ENCODE peak calls at places on chromosomes 7 and 10, in seven cellular contexts. G, X, T, W, F, S and V are unnamed samples.

GRCh38 chr7:22127835-22128527 is 182.3 kb upstream of the CDCA7L start:
- DNase-seq in S (no peak), X (no peak), G (no peak), W (no peak), F (no peak), T (no peak), V (no peak)

GRCh38 chr10:5107860-5108526 is 13.8 kb downstream of the AKR1C3 start:
- DNase-seq in W (no peak), T (no peak), X (no peak), G (no peak), F (no peak), S (no peak), V (no peak)

GRCh38 chr10:116715839-116716377 is 26.5 kb downstream of the HSPA12A start:
- DNase-seq in S (no peak), X (no peak), G (no peak), F (no peak), T (no peak), W (no peak), V (no peak)

GRCh38 chr7:45869426-45869825 is 3.5 kb downstream of the CCDC201 start:
- DNase-seq in X (peak), S (no peak), F (peak), T (no peak), W (no peak), G (peak), V (no peak)

GRCh38 chr7:99551329-99551728 is 585 bp downstream of the FAM200A start:
- DNase-seq in W (no peak), S (no peak), F (no peak), G (no peak), X (no peak), T (no peak), V (no peak)

GRCh38 chr10:1048349-1048731 is 579 bp downstream of the IDI1 start:
- DNase-seq in G (peak), F (peak), W (no peak), S (no peak), T (no peak), X (peak), V (no peak)

GRCh38 chr7:116219288-116219687 is 8.9 kb downstream of the TES start:
- DNase-seq in S (no peak), X (no peak), W (no peak), F (no peak), G (no peak), T (no peak), V (no peak)

GRCh38 chr7:103388469-103389140 is 41.2 kb downstream of the PSMC2 start:
- DNase-seq in T (no peak), F (no peak), X (no peak), G (no peak), W (no peak), S (no peak), V (no peak)

GRCh38 chr10:130423455-130424305 is 287.5 kb downstream of the GLRX3 start:
- DNase-seq in X (no peak), S (no peak), T (no peak), F (no peak), G (no peak), W (no peak), V (no peak)

GRCh38 chr10:100081075-100082001 is at the start of gene CPN1:
- DNase-seq in T (no peak), X (no peak), G (no peak), F (no peak), W (no peak), S (no peak), V (no peak)

GRCh38 chr10:58836991-58837390 is 324.3 kb downstream of the BICC1 start:
- DNase-seq in G (no peak), S (no peak), X (no peak), T (no peak), F (no peak), W (no peak), V (no peak)

GRCh38 chr10:43234471-43235041 is 32.3 kb downstream of the RASGEF1A start:
- DNase-seq in G (no peak), S (no peak), X (no peak), T (peak), F (no peak), W (no peak), V (no peak)

GRCh38 chr10:74194545-74194944 is 43.5 kb downstream of the ADK start:
- DNase-seq in F (no peak), T (no peak), W (no peak), X (no peak), S (no peak), G (peak), V (no peak)

GRCh38 chr10:102776779-102777417 is 33.1 kb downstream of the WBP1L start:
- DNase-seq in W (peak), G (no peak), F (peak), T (peak), X (peak), S (no peak), V (peak)

GRCh38 chr7:74272305-74273038 is 16.7 kb upstream of the CLIP2 start:
- DNase-seq in F (peak), T (peak), W (no peak), S (no peak), X (peak), G (peak), V (no peak)

GRCh38 chr7:77684030-77684429 is 12.2 kb upstream of the RSBN1L start:
- DNase-seq in S (no peak), T (peak), F (peak), X (no peak), G (no peak), W (peak), V (no peak)

GRCh38 chr7:66296555-66296954 is 91.4 kb downstream of the TPST1 start:
- DNase-seq in W (no peak), T (no peak), F (no peak), S (no peak), X (no peak), G (no peak), V (no peak)

GRCh38 chr7:29924006-29924405 is 65.6 kb downstream of the SCRN1 start:
- DNase-seq in X (no peak), F (no peak), S (no peak), W (no peak), G (no peak), T (no peak), V (no peak)

GRCh38 chr7:134320201-134320600 is 3.5 kb upstream of the SLC35B4 start:
- DNase-seq in G (peak), F (peak), X (no peak), T (no peak), S (no peak), W (no peak), V (no peak)

GRCh38 chr7:7746419-7746818 is 28.0 kb upstream of the RPA3 start:
- DNase-seq in G (no peak), W (no peak), S (no peak), F (no peak), X (no peak), T (no peak), V (no peak)

GRCh38 chr7:157760004-157760730 is 423.4 kb downstream of the DNAJB6 start:
- DNase-seq in F (no peak), X (peak), G (no peak), W (no peak), T (peak), S (peak), V (no peak)

GRCh38 chr10:75417522-75417927 is 13.9 kb upstream of the LRMDA start:
- DNase-seq in X (no peak), G (peak), F (no peak), S (no peak), W (no peak), T (peak), V (no peak)

GRCh38 chr10:124686707-124687376 is 57.3 kb downstream of the FAM53B start:
- DNase-seq in G (no peak), T (no peak), S (no peak), X (no peak), W (no peak), F (no peak), V (no peak)

GRCh38 chr7:95596183-95597135 is at the start of gene PDK4:
- DNase-seq in T (peak), G (peak), W (peak), F (peak), S (peak), X (peak), V (no peak)

GRCh38 chr7:137904826-137905225 is 58.1 kb upstream of the DGKI start:
- DNase-seq in S (no peak), X (no peak), T (no peak), F (no peak), G (no peak), W (no peak), V (no peak)

GRCh38 chr10:44306147-44306710 is 78.7 kb downstream of the CXCL12 start:
- DNase-seq in F (peak), S (no peak), T (no peak), W (no peak), G (peak), X (peak), V (no peak)

GRCh38 chr10:70856454-70856853 is 31.9 kb downstream of the PCBD1 start:
- DNase-seq in T (no peak), G (no peak), W (no peak), X (no peak), S (no peak), F (no peak), V (no peak)

GRCh38 chr7:44276571-44277101 is 48.8 kb downstream of the CAMK2B start:
- DNase-seq in S (no peak), W (no peak), F (no peak), X (no peak), T (no peak), G (no peak), V (no peak)
- TF ChIP-seq CTCF in S (no peak), W (no peak), F (no peak), X (no peak), T (no peak), G (no peak), V (no peak)

DNA sequence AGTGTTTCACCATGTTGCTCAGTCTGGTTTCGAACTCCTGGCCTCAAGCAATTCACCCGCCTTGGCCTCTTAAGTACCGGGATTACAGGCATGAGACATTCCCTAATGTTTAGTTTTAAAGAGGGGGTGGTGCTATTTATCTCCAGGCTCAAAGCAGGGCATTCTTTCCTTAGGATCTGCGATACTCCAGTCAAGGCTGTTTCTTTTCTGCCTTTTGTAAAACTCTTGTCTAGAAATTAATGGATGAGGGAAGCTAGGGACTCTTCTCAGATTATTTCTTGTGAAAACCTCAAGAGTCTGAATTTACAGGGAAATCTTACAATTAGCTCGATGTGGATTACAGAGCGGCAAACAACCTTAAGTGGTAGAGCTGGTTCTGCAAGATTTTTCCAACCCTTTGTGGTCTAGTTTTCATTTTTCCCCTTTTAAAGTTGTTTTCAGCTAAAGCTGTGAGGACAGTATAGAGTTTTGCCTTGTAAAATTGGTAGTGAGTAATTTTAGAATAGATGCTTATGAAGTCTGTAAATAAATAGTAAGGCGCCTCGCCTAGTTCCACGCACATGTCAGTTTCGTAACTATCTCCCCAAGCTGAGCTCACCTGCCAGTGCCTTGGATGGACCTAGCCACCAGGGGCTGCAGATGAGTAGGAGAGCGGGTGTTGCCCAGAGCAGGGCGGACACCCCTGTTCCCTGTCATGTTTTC is 53.1 kb downstream of the CUX1 start:
- DNase-seq in S (peak), G (peak), T (peak), W (peak), X (peak), F (no peak), V (no peak)
- TF ChIP-seq CTCF in S (peak), G (peak), T (peak), W (peak), X (peak), F (peak), V (no peak)

DNA sequence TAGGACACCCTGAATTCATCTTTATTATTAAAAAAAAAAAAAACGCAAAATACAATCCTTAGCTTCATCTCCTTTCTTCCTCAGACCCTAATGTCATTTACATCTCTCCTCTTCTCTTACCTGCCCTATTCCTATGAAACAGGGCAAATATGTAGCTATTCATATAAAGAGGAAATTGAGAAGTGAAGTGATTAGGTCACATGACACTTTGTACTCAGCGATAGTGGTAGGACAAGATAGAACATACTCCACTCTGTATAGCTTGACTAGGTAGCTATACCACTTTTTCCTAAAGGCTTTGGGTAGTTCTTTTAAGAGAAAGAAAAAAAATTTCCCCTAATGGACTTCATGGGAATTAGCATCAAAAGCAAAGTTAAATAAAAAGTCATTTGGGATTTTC is 6.2 kb upstream of the CELF2 start:
- DNase-seq in G (no peak), F (no peak), T (no peak), S (no peak), W (no peak), X (no peak), V (no peak)
- TF ChIP-seq CTCF in G (no peak), F (no peak), T (no peak), S (no peak), W (no peak), X (no peak), V (no peak)

GRCh38 chr10:112375721-112376577 is 2.0 kb downstream of the ACSL5 start:
- DNase-seq in S (no peak), W (peak), G (peak), X (no peak), T (no peak), F (no peak), V (no peak)
- TF ChIP-seq CTCF in S (no peak), W (no peak), G (no peak), X (no peak), T (no peak), F (no peak), V (no peak)

DNA sequence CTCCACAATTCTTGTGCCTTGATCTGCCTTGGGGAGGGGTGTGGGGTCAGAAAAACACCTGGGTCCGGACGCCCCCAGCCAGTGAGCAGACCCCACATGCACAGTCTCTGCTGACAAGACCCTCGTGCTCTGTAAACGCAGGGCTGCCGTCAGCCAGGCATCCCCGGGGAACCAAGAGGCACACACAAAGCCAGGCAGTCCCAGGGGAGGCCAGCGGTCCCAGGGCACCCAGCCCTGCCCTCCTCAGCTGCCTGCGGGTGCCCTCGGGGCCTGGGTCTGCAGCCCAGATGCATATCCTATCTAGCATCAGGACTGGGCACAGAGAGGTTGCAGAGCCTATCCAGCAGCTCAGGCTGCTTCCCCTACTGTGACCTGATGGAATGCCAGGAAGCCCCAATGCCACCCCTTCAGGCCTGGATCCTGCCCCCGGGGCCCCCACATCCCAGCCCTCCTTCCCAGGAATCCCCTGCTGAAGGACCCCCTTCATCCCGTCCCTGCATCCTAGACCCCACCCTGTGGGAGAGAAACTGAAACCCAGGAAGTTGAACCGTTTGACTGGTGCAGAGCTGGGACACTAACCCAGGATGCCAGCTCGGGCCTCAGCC is 92.4 kb downstream of the MICALL2 start:
- DNase-seq in G (no peak), F (no peak), T (no peak), W (no peak), S (no peak), X (no peak), V (no peak)
- TF ChIP-seq CTCF in G (no peak), F (no peak), T (no peak), W (no peak), S (no peak), X (no peak), V (no peak)

GRCh38 chr10:72709041-72709440 is 17.1 kb downstream of the MCU start:
- DNase-seq in X (no peak), G (no peak), S (no peak), W (no peak), F (no peak), T (no peak), V (no peak)
- TF ChIP-seq CTCF in X (no peak), G (no peak), S (no peak), W (no peak), F (no peak), T (no peak), V (no peak)

GRCh38 chr7:44847920-44848634 is at the start of gene H2AZ2:
- DNase-seq in X (peak), T (peak), W (peak), F (peak), S (peak), G (peak), V (peak)
- TF ChIP-seq CTCF in X (no peak), T (no peak), W (peak), F (peak), S (no peak), G (peak), V (peak)

DNA sequence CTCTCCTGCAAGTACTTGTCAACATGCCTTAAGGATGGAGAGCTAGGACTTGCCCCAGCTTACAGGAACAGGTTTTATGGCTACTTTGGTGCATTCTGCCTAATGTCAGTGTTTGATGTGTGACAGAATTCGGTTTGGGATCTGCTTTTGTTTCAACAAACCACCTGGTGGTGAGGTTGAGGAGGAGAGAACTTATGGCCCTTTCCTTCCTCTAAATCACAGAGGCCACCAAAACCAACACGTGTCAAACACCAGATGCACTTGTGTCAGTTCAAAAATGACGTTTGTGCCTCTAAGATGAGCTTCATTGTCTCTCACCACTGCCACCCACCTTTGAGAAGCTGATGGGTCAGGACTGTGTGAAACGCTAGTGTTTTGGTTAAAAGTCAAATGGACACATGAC is 83.9 kb downstream of the OSBPL3 start:
- DNase-seq in W (no peak), X (no peak), S (no peak), G (no peak), T (no peak), F (no peak), V (no peak)
- TF ChIP-seq CTCF in W (no peak), X (no peak), S (no peak), G (no peak), T (no peak), F (no peak), V (no peak)